ENCODE peak calls at places on chromosomes 1 and 21, in five cellular contexts. One of them, this sample, is unnamed. For H3K4me1, the result is how much of the 10 kb centered on the place peaks cover.

GRCh38 chr1:10980094-10980577 is 32.3 kb upstream of the TARDBP start:
- DNase-seq in esophagus muscularis mucosa: peak
- DNase-seq in CD8-positive, alpha-beta memory T cell: no peak
- DNase-seq in osteoblast: peak
- DNase-seq in left ventricle myocardium inferior: peak
- DNase-seq in this sample: no peak

GRCh38 chr1:114153051-114153620 is 533 bp downstream of the SYT6 start:
- DNase-seq in osteoblast: peak
- DNase-seq in esophagus muscularis mucosa: no peak
- DNase-seq in left ventricle myocardium inferior: no peak
- DNase-seq in CD8-positive, alpha-beta memory T cell: no peak
- DNase-seq in this sample: no peak

GRCh38 chr1:168618351-168618750 is 41.9 kb downstream of the XCL1 start:
- DNase-seq in osteoblast: peak
- DNase-seq in CD8-positive, alpha-beta memory T cell: no peak
- DNase-seq in esophagus muscularis mucosa: no peak
- DNase-seq in left ventricle myocardium inferior: no peak
- DNase-seq in this sample: no peak

GRCh38 chr21:43322311-43322710 is 104.6 kb downstream of the SIK1 start:
- DNase-seq in esophagus muscularis mucosa: no peak
- DNase-seq in CD8-positive, alpha-beta memory T cell: no peak
- DNase-seq in left ventricle myocardium inferior: no peak
- DNase-seq in osteoblast: no peak
- DNase-seq in this sample: no peak

GRCh38 chr1:111779546-111779945 is 23.8 kb downstream of the DDX20 start:
- DNase-seq in osteoblast: no peak
- DNase-seq in esophagus muscularis mucosa: peak
- DNase-seq in left ventricle myocardium inferior: no peak
- DNase-seq in CD8-positive, alpha-beta memory T cell: no peak
- DNase-seq in this sample: no peak

GRCh38 chr21:33273044-33273443 is 6.9 kb downstream of the IL10RB start:
- DNase-seq in esophagus muscularis mucosa: no peak
- DNase-seq in CD8-positive, alpha-beta memory T cell: no peak
- DNase-seq in left ventricle myocardium inferior: no peak
- DNase-seq in osteoblast: no peak
- DNase-seq in this sample: no peak

GRCh38 chr1:94316836-94317789 is 79.7 kb upstream of the ARHGAP29 start:
- DNase-seq in CD8-positive, alpha-beta memory T cell: no peak
- DNase-seq in esophagus muscularis mucosa: no peak
- DNase-seq in left ventricle myocardium inferior: no peak
- DNase-seq in osteoblast: no peak
- DNase-seq in this sample: no peak

GRCh38 chr1:52368383-52369172 is 2.6 kb upstream of the CC2D1B start:
- DNase-seq in osteoblast: peak
- DNase-seq in left ventricle myocardium inferior: peak
- DNase-seq in esophagus muscularis mucosa: no peak
- DNase-seq in CD8-positive, alpha-beta memory T cell: peak
- DNase-seq in this sample: no peak

GRCh38 chr21:42276526-42277154 is 38.6 kb downstream of the TFF3 start:
- DNase-seq in esophagus muscularis mucosa: no peak
- DNase-seq in left ventricle myocardium inferior: no peak
- DNase-seq in osteoblast: peak
- DNase-seq in CD8-positive, alpha-beta memory T cell: no peak
- DNase-seq in this sample: no peak

GRCh38 chr1:86259390-86259789 is 102.8 kb upstream of the COL24A1 start:
- DNase-seq in osteoblast: peak
- DNase-seq in esophagus muscularis mucosa: no peak
- DNase-seq in CD8-positive, alpha-beta memory T cell: no peak
- DNase-seq in left ventricle myocardium inferior: no peak
- DNase-seq in this sample: no peak

GRCh38 chr1:85488126-85488525 is 23.2 kb upstream of the DDAH1 start:
- DNase-seq in CD8-positive, alpha-beta memory T cell: no peak
- DNase-seq in left ventricle myocardium inferior: no peak
- DNase-seq in osteoblast: no peak
- DNase-seq in esophagus muscularis mucosa: no peak
- DNase-seq in this sample: no peak

GRCh38 chr1:221782461-221782860 is 40.6 kb upstream of the DUSP10 start:
- DNase-seq in osteoblast: no peak
- DNase-seq in left ventricle myocardium inferior: no peak
- DNase-seq in CD8-positive, alpha-beta memory T cell: no peak
- DNase-seq in esophagus muscularis mucosa: no peak
- DNase-seq in this sample: no peak

GRCh38 chr1:212728606-212729005 is 29.0 kb upstream of the BATF3 start:
- DNase-seq in osteoblast: no peak
- DNase-seq in left ventricle myocardium inferior: no peak
- DNase-seq in esophagus muscularis mucosa: no peak
- DNase-seq in CD8-positive, alpha-beta memory T cell: no peak
- DNase-seq in this sample: no peak

GRCh38 chr1:39657923-39658485 is 13.9 kb downstream of the NT5C1A start:
- DNase-seq in esophagus muscularis mucosa: no peak
- DNase-seq in left ventricle myocardium inferior: peak
- DNase-seq in CD8-positive, alpha-beta memory T cell: peak
- DNase-seq in osteoblast: peak
- DNase-seq in this sample: no peak

GRCh38 chr1:234019387-234019786 is 114.9 kb downstream of the SLC35F3 start:
- DNase-seq in left ventricle myocardium inferior: no peak
- DNase-seq in osteoblast: no peak
- DNase-seq in CD8-positive, alpha-beta memory T cell: no peak
- DNase-seq in esophagus muscularis mucosa: no peak
- DNase-seq in this sample: no peak

GRCh38 chr1:167232801-167233200 is 12.1 kb downstream of the POU2F1 start:
- DNase-seq in osteoblast: no peak
- DNase-seq in left ventricle myocardium inferior: no peak
- DNase-seq in CD8-positive, alpha-beta memory T cell: no peak
- DNase-seq in esophagus muscularis mucosa: no peak
- DNase-seq in this sample: no peak

GRCh38 chr1:22975694-22976093 is 3.0 kb upstream of the LACTBL1 start:
- DNase-seq in CD8-positive, alpha-beta memory T cell: no peak
- DNase-seq in left ventricle myocardium inferior: no peak
- DNase-seq in osteoblast: no peak
- DNase-seq in esophagus muscularis mucosa: no peak
- DNase-seq in this sample: no peak

GRCh38 chr1:35769188-35769758 is 505 bp downstream of the CLSPN start:
- DNase-seq in esophagus muscularis mucosa: peak
- DNase-seq in osteoblast: peak
- DNase-seq in CD8-positive, alpha-beta memory T cell: peak
- DNase-seq in left ventricle myocardium inferior: peak
- DNase-seq in this sample: no peak

GRCh38 chr1:83900530-83900929 is 98.4 kb downstream of the TTLL7 start:
- DNase-seq in osteoblast: no peak
- DNase-seq in left ventricle myocardium inferior: no peak
- DNase-seq in esophagus muscularis mucosa: no peak
- DNase-seq in CD8-positive, alpha-beta memory T cell: no peak
- DNase-seq in this sample: no peak

GRCh38 chr1:205187420-205187819 is 24.1 kb downstream of the DSTYK start:
- DNase-seq in osteoblast: no peak
- DNase-seq in left ventricle myocardium inferior: no peak
- DNase-seq in esophagus muscularis mucosa: no peak
- DNase-seq in CD8-positive, alpha-beta memory T cell: no peak
- DNase-seq in this sample: no peak

GRCh38 chr1:172638885-172639831 is 19.7 kb upstream of the FASLG start:
- DNase-seq in osteoblast: peak
- DNase-seq in esophagus muscularis mucosa: no peak
- DNase-seq in CD8-positive, alpha-beta memory T cell: peak
- DNase-seq in left ventricle myocardium inferior: no peak
- DNase-seq in this sample: no peak

GRCh38 chr1:17567582-17567981 is 28.1 kb downstream of the ARHGEF10L start:
- DNase-seq in osteoblast: peak
- DNase-seq in CD8-positive, alpha-beta memory T cell: no peak
- DNase-seq in esophagus muscularis mucosa: no peak
- DNase-seq in left ventricle myocardium inferior: no peak
- DNase-seq in this sample: no peak

GRCh38 chr1:17570228-17570627 is 30.7 kb downstream of the ARHGEF10L start:
- DNase-seq in osteoblast: no peak
- DNase-seq in esophagus muscularis mucosa: no peak
- DNase-seq in CD8-positive, alpha-beta memory T cell: no peak
- DNase-seq in left ventricle myocardium inferior: no peak
- DNase-seq in this sample: no peak

GRCh38 chr1:17566892-17567291 is 27.4 kb downstream of the ARHGEF10L start:
- DNase-seq in CD8-positive, alpha-beta memory T cell: no peak
- DNase-seq in left ventricle myocardium inferior: no peak
- DNase-seq in osteoblast: no peak
- DNase-seq in esophagus muscularis mucosa: no peak
- DNase-seq in this sample: no peak

GRCh38 chr1:17569200-17570139 is 30.0 kb downstream of the ARHGEF10L start:
- DNase-seq in left ventricle myocardium inferior: peak
- DNase-seq in CD8-positive, alpha-beta memory T cell: no peak
- DNase-seq in osteoblast: peak
- DNase-seq in esophagus muscularis mucosa: peak
- DNase-seq in this sample: peak

DNA sequence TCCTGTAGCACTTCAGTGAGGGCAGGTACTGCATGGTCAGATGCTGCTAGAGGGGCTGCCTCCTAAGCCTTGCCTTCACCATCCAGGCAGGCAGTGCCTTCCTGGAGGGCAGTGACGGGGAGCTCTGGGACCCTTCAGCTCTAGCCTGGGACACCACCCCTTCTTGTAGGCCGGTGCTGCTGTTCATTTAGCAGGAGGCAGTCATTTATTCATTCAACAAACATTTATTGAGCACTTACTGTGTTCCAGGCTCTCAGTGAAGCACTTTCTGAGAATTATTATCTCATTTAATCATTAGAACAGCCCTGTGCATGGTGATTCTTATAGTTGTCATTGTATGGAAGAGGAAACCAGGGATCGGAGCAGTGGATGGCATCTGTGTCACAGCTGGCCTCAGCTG is 28.5 kb downstream of the ARHGEF10L start:
- DNase-seq in esophagus muscularis mucosa: no peak
- DNase-seq in osteoblast: no peak
- DNase-seq in left ventricle myocardium inferior: no peak
- DNase-seq in CD8-positive, alpha-beta memory T cell: no peak
- DNase-seq in this sample: no peak
- H3K4me1 ChIP-seq in esophagus muscularis mucosa: half or more
- H3K4me1 ChIP-seq in osteoblast: under half
- H3K4me1 ChIP-seq in left ventricle myocardium inferior: half or more
- H3K4me1 ChIP-seq in CD8-positive, alpha-beta memory T cell: under half
- H3K4me1 ChIP-seq in this sample: half or more

DNA sequence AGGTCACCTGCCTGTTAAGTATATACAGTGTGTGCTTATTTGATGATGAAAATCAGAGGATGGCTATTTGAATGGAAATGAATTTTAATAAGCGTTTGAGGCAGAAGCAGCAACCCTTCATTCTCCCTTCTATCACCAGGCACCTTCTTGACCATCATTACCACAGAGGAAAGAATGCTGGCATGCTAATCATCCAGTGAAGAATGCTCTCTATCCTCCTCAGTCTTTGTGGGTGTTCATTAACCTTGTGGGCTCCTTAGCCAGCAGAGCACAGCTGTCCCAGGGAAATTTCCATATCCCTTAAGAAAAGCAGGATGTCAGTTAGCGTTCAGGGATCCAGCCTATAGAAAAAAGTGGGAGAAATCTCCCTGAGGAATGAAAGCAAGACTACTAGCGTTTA is 428.0 kb upstream of the CAMK1G start:
- DNase-seq in esophagus muscularis mucosa: no peak
- DNase-seq in left ventricle myocardium inferior: no peak
- DNase-seq in CD8-positive, alpha-beta memory T cell: no peak
- DNase-seq in osteoblast: no peak
- DNase-seq in this sample: no peak
- H3K4me3 ChIP-seq in esophagus muscularis mucosa: no peak
- H3K4me3 ChIP-seq in left ventricle myocardium inferior: no peak
- H3K4me3 ChIP-seq in CD8-positive, alpha-beta memory T cell: no peak
- H3K4me3 ChIP-seq in osteoblast: no peak
- H3K4me3 ChIP-seq in this sample: no peak

DNA sequence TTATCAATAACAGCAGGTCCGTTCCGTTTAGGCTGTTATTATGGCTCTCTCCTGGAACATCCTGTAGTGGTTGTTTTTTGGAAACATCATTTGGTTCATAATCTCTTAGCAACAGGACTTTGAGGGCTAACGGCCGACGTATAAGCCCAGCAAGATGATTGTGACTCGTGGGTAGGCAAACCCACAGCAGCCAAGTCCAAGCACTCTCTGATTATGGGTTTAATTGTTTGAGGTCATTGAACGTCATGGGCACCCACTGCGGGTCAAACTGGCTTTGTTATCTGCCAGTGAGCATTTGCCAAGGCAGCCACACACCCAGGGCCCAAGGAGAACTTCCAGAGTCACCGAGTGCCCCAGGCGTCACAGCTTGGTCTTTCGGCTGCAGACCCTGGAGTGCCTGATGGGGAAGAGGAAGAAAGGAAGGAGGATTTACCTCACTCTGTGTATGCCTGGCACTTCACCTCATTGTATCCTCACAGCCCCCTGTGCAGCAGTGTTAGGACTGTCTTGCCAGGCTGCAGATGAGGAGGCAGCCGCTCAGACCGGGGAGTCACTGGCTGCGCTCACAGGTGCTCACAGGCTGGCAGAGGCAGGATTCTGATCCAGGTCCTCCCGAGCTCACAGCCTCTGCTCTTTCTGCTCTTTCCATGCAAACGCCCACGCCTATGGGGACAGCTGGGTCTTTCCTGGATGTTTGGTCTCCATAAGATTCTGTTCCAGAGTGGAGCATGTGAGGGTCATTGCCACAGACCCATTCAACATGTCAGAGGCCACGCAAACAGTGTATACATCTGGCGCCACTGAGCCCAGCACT is 30.8 kb upstream of the EPS8L3 start:
- DNase-seq in left ventricle myocardium inferior: no peak
- DNase-seq in osteoblast: peak
- DNase-seq in esophagus muscularis mucosa: no peak
- DNase-seq in CD8-positive, alpha-beta memory T cell: no peak
- DNase-seq in this sample: no peak
- H3K4me1 ChIP-seq in left ventricle myocardium inferior: half or more
- H3K4me1 ChIP-seq in osteoblast: under half
- H3K4me1 ChIP-seq in esophagus muscularis mucosa: half or more
- H3K4me1 ChIP-seq in CD8-positive, alpha-beta memory T cell: half or more
- H3K4me1 ChIP-seq in this sample: under half

DNA sequence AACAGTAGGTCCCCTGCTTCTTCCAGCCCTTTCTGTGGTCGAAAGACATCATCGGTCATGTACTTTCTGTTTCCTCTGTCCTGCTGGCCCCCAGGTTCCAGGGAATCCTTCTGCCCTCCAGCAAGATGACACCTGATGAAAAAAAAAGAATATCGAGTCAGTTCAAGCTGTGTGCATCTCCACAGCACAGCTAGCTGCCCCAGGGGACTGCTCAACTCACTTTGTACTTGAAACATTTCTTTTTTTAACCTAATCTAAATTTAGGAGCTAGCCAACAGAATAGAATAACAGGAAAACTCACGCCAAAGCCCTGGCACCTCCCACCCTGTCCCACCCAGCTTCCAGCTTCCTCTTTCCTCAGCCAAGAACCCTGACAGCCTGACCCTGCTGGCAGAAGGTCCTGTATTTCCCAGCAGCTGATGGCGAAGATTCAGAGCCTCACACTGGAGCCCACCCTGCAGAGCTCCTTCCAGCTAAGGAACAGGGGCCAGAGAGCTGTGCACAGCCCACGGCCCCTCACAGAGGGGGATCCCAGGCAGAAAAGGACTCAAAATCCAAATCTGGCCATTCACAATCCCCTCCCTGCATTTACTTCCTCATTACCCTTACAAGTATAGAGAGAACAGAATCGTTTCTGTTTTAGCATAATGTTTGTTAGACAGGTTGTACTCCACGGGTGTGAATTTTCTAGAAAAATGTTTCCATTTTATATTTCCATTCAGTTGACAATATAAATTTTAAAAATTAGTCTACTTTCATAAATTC is 176.4 kb downstream of the PSMG1 start:
- DNase-seq in left ventricle myocardium inferior: peak
- DNase-seq in osteoblast: peak
- DNase-seq in CD8-positive, alpha-beta memory T cell: no peak
- DNase-seq in esophagus muscularis mucosa: no peak
- DNase-seq in this sample: no peak
- H3K4me3 ChIP-seq in left ventricle myocardium inferior: no peak
- H3K4me3 ChIP-seq in osteoblast: no peak
- H3K4me3 ChIP-seq in CD8-positive, alpha-beta memory T cell: no peak
- H3K4me3 ChIP-seq in esophagus muscularis mucosa: no peak
- H3K4me3 ChIP-seq in this sample: no peak

This sample was measured in vagina.